ENCODE peak calls at places on chromosomes 2 and 18, in eight cellular contexts. J is A549, W is neuronal stem cell, E is brain microvascular endothelial cell, P is HFF-Myc, L is fibroblast of mammary gland, D is aorta, G is mammary epithelial cell. N is an unnamed sample.
A peak's percentile ranks its signal among the peaks of the same experiment; 100 is the strongest.

GRCh38 chr2:113198048-113198789 is 24.4 kb downstream of the PSD4 start:
- DNase-seq in P (no peak), G (no peak), E (no peak), J (no peak), L (no peak), W (no peak), D (no peak), N (no peak)

GRCh38 chr2:222300725-222301295 is 2.0 kb upstream of the PAX3 start:
- DNase-seq in E (no peak), D (no peak), J (no peak), W (no peak), L (no peak), P (no peak), G (no peak), N (no peak)

GRCh38 chr18:55839350-55839749 is 251.4 kb upstream of the TCF4 start:
- DNase-seq in G (peak; percentile 73), D (no peak), L (peak; percentile 98), E (peak; percentile 51), J (no peak), W (no peak), P (peak; percentile 43), N (peak; percentile 36)

GRCh38 chr2:84429328-84429727 is 29.8 kb downstream of the SUCLG1 start:
- DNase-seq in E (no peak), D (no peak), G (no peak), J (no peak), P (no peak), W (no peak), L (no peak), N (no peak)

GRCh38 chr18:49161627-49162026 is 210.9 kb upstream of the SMAD7 start:
- DNase-seq in P (no peak), L (peak; percentile 33), W (no peak), D (no peak), J (no peak), E (peak; percentile 91), G (peak; percentile 23), N (no peak)

GRCh38 chr2:221198309-221198708 is 373.8 kb downstream of the EPHA4 start:
- DNase-seq in D (no peak), W (no peak), L (no peak), G (no peak), J (no peak), P (no peak), E (no peak), N (no peak)

GRCh38 chr18:33711514-33711913 is 133.5 kb downstream of the ASXL3 start:
- DNase-seq in G (no peak), E (no peak), L (no peak), P (no peak), W (no peak), D (no peak), J (no peak), N (no peak)

GRCh38 chr2:43075054-43075593 is 151.3 kb downstream of the ZFP36L2 start:
- DNase-seq in W (no peak), J (peak; percentile 79), E (peak; percentile 93), P (peak; percentile 97), G (peak; percentile 96), D (peak; percentile 92), L (peak; percentile 98), N (peak; percentile 96)

GRCh38 chr2:88538362-88538917 is 85.9 kb upstream of the FOXI3 start:
- DNase-seq in P (no peak), L (no peak), G (peak; percentile 5), W (no peak), E (no peak), D (no peak), J (no peak), N (peak; percentile 22)

GRCh38 chr2:56260415-56260814 is 76.6 kb downstream of the CCDC85A start:
- DNase-seq in D (no peak), G (no peak), P (no peak), W (no peak), E (no peak), L (no peak), J (no peak), N (peak; percentile 7)

GRCh38 chr2:229539628-229540027 is 174.7 kb downstream of the DNER start:
- DNase-seq in J (no peak), G (peak; percentile 61), D (no peak), E (peak; percentile 35), L (peak; percentile 35), P (no peak), W (no peak), N (peak; percentile 71)

GRCh38 chr2:63614983-63615945 is 26.5 kb downstream of the MDH1 start:
- DNase-seq in G (peak; percentile 63), W (no peak), L (no peak), P (peak; percentile 24), E (peak; percentile 41), D (no peak), J (peak; percentile 8), N (peak; percentile 86)

GRCh38 chr2:20212459-20212870 is 12.5 kb downstream of the SDC1 start:
- DNase-seq in D (no peak), J (no peak), W (no peak), P (no peak), L (no peak), E (peak; percentile 50), G (peak; percentile 96), N (peak; percentile 97)

GRCh38 chr2:165357758-165358157 is 111.7 kb upstream of the CSRNP3 start:
- DNase-seq in E (peak; percentile 71), P (peak; percentile 39), D (no peak), L (peak; percentile 78), J (peak; percentile 29), W (no peak), G (peak; percentile 83), N (peak; percentile 89)

GRCh38 chr2:31319391-31320175 is 85.6 kb downstream of the EHD3 start:
- DNase-seq in L (peak; percentile 53), E (peak; percentile 60), G (no peak), J (no peak), W (no peak), P (peak; percentile 84), D (peak; percentile 64), N (no peak)

GRCh38 chr18:75173125-75173432 is 35.9 kb downstream of the PTGR3 start:
- DNase-seq in E (no peak), D (no peak), G (no peak), L (peak; percentile 13), P (no peak), W (no peak), J (no peak), N (peak; percentile 3)

GRCh38 chr18:75170916-75171315 is 38.0 kb downstream of the PTGR3 start:
- DNase-seq in P (no peak), D (no peak), E (no peak), W (no peak), L (no peak), J (no peak), G (no peak), N (no peak)

GRCh38 chr18:75173758-75174157 is 35.2 kb downstream of the PTGR3 start:
- DNase-seq in J (no peak), L (no peak), E (no peak), P (no peak), W (no peak), D (no peak), G (no peak), N (no peak)

GRCh38 chr18:75170022-75170789 is 38.7 kb downstream of the PTGR3 start:
- DNase-seq in D (no peak), P (no peak), J (no peak), G (no peak), W (no peak), E (no peak), L (no peak), N (no peak)

GRCh38 chr18:75172299-75173124 is 36.4 kb downstream of the PTGR3 start:
- DNase-seq in G (no peak), E (no peak), L (no peak), D (no peak), W (no peak), J (no peak), P (no peak), N (no peak)
- H3K4me3 ChIP-seq in G (no peak overlapping the region), E (no peak overlapping the region), L (no peak overlapping the region), D (no peak overlapping the region), W (no peak overlapping the region), J (no peak overlapping the region), P (no peak overlapping the region), N (no peak overlapping the region)

DNA sequence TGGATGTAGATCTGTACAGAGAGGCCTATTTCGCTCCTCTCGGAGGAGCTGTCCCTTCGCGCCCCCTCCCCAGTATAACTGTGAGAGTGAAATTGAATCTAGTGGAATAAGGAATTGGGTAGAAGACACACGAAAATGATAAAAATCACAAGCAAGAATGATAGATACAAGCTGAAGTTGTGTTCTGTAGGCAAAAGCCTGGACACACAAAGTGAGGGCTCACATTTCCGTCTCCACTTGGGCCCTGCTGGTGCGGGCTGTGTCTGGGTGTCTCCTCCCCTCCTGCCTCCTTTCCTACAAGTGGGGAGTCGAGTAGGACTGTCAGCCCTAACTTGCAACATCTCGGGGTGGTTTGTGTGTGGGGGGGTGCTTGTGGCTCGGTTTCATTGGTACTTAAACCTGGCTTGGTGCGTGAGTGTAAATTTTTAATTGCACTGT is 457 bp upstream of the SP9 start:
- DNase-seq in W (peak; percentile 44), J (peak; percentile 47), D (no peak), P (no peak), L (no peak), E (no peak), G (no peak), N (no peak)
- H3K4me3 ChIP-seq in W (peak overlapping the region; percentile 44), J (peak overlapping the region; percentile 64), D (no peak overlapping the region), P (no peak overlapping the region), L (no peak overlapping the region), E (no peak overlapping the region), G (no peak overlapping the region), N (no peak overlapping the region)

DNA sequence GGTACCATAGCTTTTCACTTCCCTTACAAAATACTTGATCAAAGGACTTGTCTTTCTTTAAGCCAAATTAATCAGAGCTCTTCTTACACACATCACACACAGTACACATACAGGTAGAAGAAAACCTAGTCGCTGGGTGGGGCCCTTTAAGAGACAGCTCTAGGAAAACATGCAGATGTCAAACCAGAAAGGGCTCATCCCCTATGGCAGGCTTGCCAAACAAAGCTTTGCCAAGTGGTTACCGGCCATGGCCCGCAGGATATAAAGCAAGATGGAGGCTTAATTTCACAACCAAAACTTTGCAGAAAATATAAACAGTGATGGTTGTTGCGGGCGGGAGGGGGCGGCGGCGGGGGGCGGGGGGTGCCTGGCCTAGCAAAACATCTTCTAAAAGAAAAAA is 2156.0 kb upstream of the PIK3C3 start:
- DNase-seq in W (no peak), L (peak; percentile 62), G (peak; percentile 40), D (no peak), P (no peak), J (peak; percentile 17), E (no peak), N (peak; percentile 75)
- H3K4me3 ChIP-seq in W (peak overlapping the region; percentile 58), L (peak overlapping the region; percentile 87), G (peak overlapping the region; percentile 95), D (no peak overlapping the region), P (peak overlapping the region; percentile 58), J (peak overlapping the region; percentile 75), E (peak overlapping the region; percentile 64), N (peak overlapping the region; percentile 83)

GRCh38 chr18:68667121-68667520 is 47.8 kb downstream of the TMX3 start:
- DNase-seq in P (no peak), J (no peak), D (no peak), G (no peak), E (no peak), L (peak; percentile 35), W (no peak), N (no peak)

GRCh38 chr18:68665623-68666022 is 49.3 kb downstream of the TMX3 start:
- DNase-seq in D (no peak), E (no peak), G (no peak), L (no peak), J (no peak), W (no peak), P (no peak), N (no peak)

GRCh38 chr18:68662779-68663178 is 52.1 kb downstream of the TMX3 start:
- DNase-seq in P (no peak), E (peak; percentile 25), W (no peak), J (peak; percentile 3), G (peak; percentile 16), D (no peak), L (peak; percentile 57), N (peak; percentile 10)

GRCh38 chr18:68660355-68661183 is 54.3 kb downstream of the TMX3 start:
- DNase-seq in L (peak; percentile 68), D (no peak), J (peak; percentile 33), G (peak; percentile 27), W (peak; percentile 30), E (peak; percentile 7), P (peak; percentile 22), N (peak; percentile 55)

GRCh38 chr18:68666316-68666715 is 48.6 kb downstream of the TMX3 start:
- DNase-seq in E (peak; percentile 1), J (no peak), D (no peak), P (no peak), G (no peak), W (no peak), L (peak; percentile 15), N (no peak)
- H3K4me3 ChIP-seq in E (no peak overlapping the region), J (no peak overlapping the region), D (no peak overlapping the region), P (no peak overlapping the region), G (no peak overlapping the region), W (no peak overlapping the region), L (no peak overlapping the region), N (no peak overlapping the region)

N was measured in epithelial cell of esophagus.